ENCODE peak calls at places on chromosome 6, in six cellular contexts. One of them, this sample, is unnamed. For H3K27me3, the result is how much of the 10 kb centered on the place peaks cover.

GRCh38 chr6:157840776-157841175 is 17.7 kb downstream of the SNX9 start:
- DNase-seq in CD4-positive, CD25-positive, alpha-beta regulatory T cell: no peak
- DNase-seq in brain microvascular endothelial cell: peak
- DNase-seq in tibial nerve: no peak
- DNase-seq in left lung: no peak
- DNase-seq in Panc1: no peak
- DNase-seq in this sample: no peak

GRCh38 chr6:49300443-49300842 is 162.6 kb downstream of the MMUT start:
- DNase-seq in CD4-positive, CD25-positive, alpha-beta regulatory T cell: no peak
- DNase-seq in brain microvascular endothelial cell: no peak
- DNase-seq in tibial nerve: no peak
- DNase-seq in left lung: no peak
- DNase-seq in Panc1: no peak
- DNase-seq in this sample: no peak

GRCh38 chr6:113971786-113972185 is 838 bp upstream of the HDAC2 start:
- DNase-seq in CD4-positive, CD25-positive, alpha-beta regulatory T cell: no peak
- DNase-seq in brain microvascular endothelial cell: no peak
- DNase-seq in tibial nerve: no peak
- DNase-seq in left lung: no peak
- DNase-seq in Panc1: no peak
- DNase-seq in this sample: peak

GRCh38 chr6:63549076-63549475 is 23.2 kb upstream of the LOC128125822 start:
- DNase-seq in CD4-positive, CD25-positive, alpha-beta regulatory T cell: no peak
- DNase-seq in brain microvascular endothelial cell: no peak
- DNase-seq in tibial nerve: no peak
- DNase-seq in left lung: no peak
- DNase-seq in Panc1: no peak
- DNase-seq in this sample: no peak

GRCh38 chr6:44094403-44095242 is 32.6 kb downstream of the MRPL14 start:
- DNase-seq in CD4-positive, CD25-positive, alpha-beta regulatory T cell: no peak
- DNase-seq in brain microvascular endothelial cell: no peak
- DNase-seq in tibial nerve: no peak
- DNase-seq in left lung: no peak
- DNase-seq in Panc1: no peak
- DNase-seq in this sample: no peak

GRCh38 chr6:72784581-72784980 is 162.7 kb downstream of the KCNQ5 start:
- DNase-seq in CD4-positive, CD25-positive, alpha-beta regulatory T cell: no peak
- DNase-seq in brain microvascular endothelial cell: peak
- DNase-seq in tibial nerve: no peak
- DNase-seq in left lung: no peak
- DNase-seq in Panc1: no peak
- DNase-seq in this sample: no peak

GRCh38 chr6:54632984-54633565 is 213.5 kb upstream of the FAM83B start:
- DNase-seq in CD4-positive, CD25-positive, alpha-beta regulatory T cell: no peak
- DNase-seq in brain microvascular endothelial cell: no peak
- DNase-seq in tibial nerve: no peak
- DNase-seq in left lung: no peak
- DNase-seq in Panc1: no peak
- DNase-seq in this sample: no peak

GRCh38 chr6:143068001-143068400 is 7.3 kb downstream of the AIG1 start:
- DNase-seq in CD4-positive, CD25-positive, alpha-beta regulatory T cell: no peak
- DNase-seq in brain microvascular endothelial cell: no peak
- DNase-seq in tibial nerve: no peak
- DNase-seq in left lung: no peak
- DNase-seq in Panc1: no peak
- DNase-seq in this sample: no peak

GRCh38 chr6:39195792-39196385 is 33.4 kb downstream of the KCNK5 start:
- DNase-seq in CD4-positive, CD25-positive, alpha-beta regulatory T cell: no peak
- DNase-seq in brain microvascular endothelial cell: no peak
- DNase-seq in tibial nerve: no peak
- DNase-seq in left lung: no peak
- DNase-seq in Panc1: no peak
- DNase-seq in this sample: no peak

GRCh38 chr6:149217466-149217888 is 100.0 kb upstream of the TAB2 start:
- DNase-seq in CD4-positive, CD25-positive, alpha-beta regulatory T cell: no peak
- DNase-seq in brain microvascular endothelial cell: no peak
- DNase-seq in tibial nerve: no peak
- DNase-seq in left lung: no peak
- DNase-seq in Panc1: no peak
- DNase-seq in this sample: no peak

GRCh38 chr6:83883240-83883639 is 23.8 kb downstream of the CYB5R4 start:
- DNase-seq in CD4-positive, CD25-positive, alpha-beta regulatory T cell: no peak
- DNase-seq in brain microvascular endothelial cell: no peak
- DNase-seq in tibial nerve: no peak
- DNase-seq in left lung: no peak
- DNase-seq in Panc1: no peak
- DNase-seq in this sample: no peak

GRCh38 chr6:97644353-97644752 is 361.3 kb upstream of the MMS22L start:
- DNase-seq in CD4-positive, CD25-positive, alpha-beta regulatory T cell: no peak
- DNase-seq in brain microvascular endothelial cell: no peak
- DNase-seq in tibial nerve: no peak
- DNase-seq in left lung: no peak
- DNase-seq in Panc1: no peak
- DNase-seq in this sample: no peak

GRCh38 chr6:7100751-7101078 is 7.0 kb upstream of the RREB1 start:
- DNase-seq in CD4-positive, CD25-positive, alpha-beta regulatory T cell: no peak
- DNase-seq in brain microvascular endothelial cell: no peak
- DNase-seq in tibial nerve: no peak
- DNase-seq in left lung: no peak
- DNase-seq in Panc1: no peak
- DNase-seq in this sample: no peak

GRCh38 chr6:170187669-170188566 is 103.0 kb downstream of the DLL1 start:
- DNase-seq in CD4-positive, CD25-positive, alpha-beta regulatory T cell: no peak
- DNase-seq in brain microvascular endothelial cell: no peak
- DNase-seq in tibial nerve: peak
- DNase-seq in left lung: no peak
- DNase-seq in Panc1: no peak
- DNase-seq in this sample: no peak

GRCh38 chr6:95576621-95577316 is 566 bp upstream of the MANEA start:
- DNase-seq in CD4-positive, CD25-positive, alpha-beta regulatory T cell: peak
- DNase-seq in brain microvascular endothelial cell: no peak
- DNase-seq in tibial nerve: no peak
- DNase-seq in left lung: no peak
- DNase-seq in Panc1: no peak
- DNase-seq in this sample: no peak

GRCh38 chr6:24982231-24982630 is 46.5 kb upstream of the RIPOR2 start:
- DNase-seq in CD4-positive, CD25-positive, alpha-beta regulatory T cell: no peak
- DNase-seq in brain microvascular endothelial cell: no peak
- DNase-seq in tibial nerve: no peak
- DNase-seq in left lung: no peak
- DNase-seq in Panc1: no peak
- DNase-seq in this sample: no peak

GRCh38 chr6:4607026-4607704 is 169.0 kb upstream of the CDYL start:
- DNase-seq in CD4-positive, CD25-positive, alpha-beta regulatory T cell: no peak
- DNase-seq in brain microvascular endothelial cell: peak
- DNase-seq in tibial nerve: peak
- DNase-seq in left lung: no peak
- DNase-seq in Panc1: no peak
- DNase-seq in this sample: no peak

GRCh38 chr6:117167520-117168271 is 97.7 kb upstream of the VGLL2 start:
- DNase-seq in CD4-positive, CD25-positive, alpha-beta regulatory T cell: no peak
- DNase-seq in brain microvascular endothelial cell: no peak
- DNase-seq in tibial nerve: no peak
- DNase-seq in left lung: no peak
- DNase-seq in Panc1: no peak
- DNase-seq in this sample: no peak

GRCh38 chr6:89680150-89680549 is 41.6 kb upstream of the LYRM2 start:
- DNase-seq in CD4-positive, CD25-positive, alpha-beta regulatory T cell: no peak
- DNase-seq in brain microvascular endothelial cell: no peak
- DNase-seq in tibial nerve: no peak
- DNase-seq in left lung: no peak
- DNase-seq in Panc1: no peak
- DNase-seq in this sample: no peak

GRCh38 chr6:52995913-52996685 is 1.0 kb upstream of the GSTA4 start:
- DNase-seq in CD4-positive, CD25-positive, alpha-beta regulatory T cell: no peak
- DNase-seq in brain microvascular endothelial cell: peak
- DNase-seq in tibial nerve: peak
- DNase-seq in left lung: no peak
- DNase-seq in Panc1: peak
- DNase-seq in this sample: peak

GRCh38 chr6:130018830-130019795 is 732 bp downstream of the L3MBTL3 start:
- DNase-seq in CD4-positive, CD25-positive, alpha-beta regulatory T cell: peak
- DNase-seq in brain microvascular endothelial cell: no peak
- DNase-seq in tibial nerve: peak
- DNase-seq in left lung: peak
- DNase-seq in Panc1: no peak
- DNase-seq in this sample: no peak

GRCh38 chr6:90103056-90103793 is 193.4 kb downstream of the BACH2 start:
- DNase-seq in CD4-positive, CD25-positive, alpha-beta regulatory T cell: no peak
- DNase-seq in brain microvascular endothelial cell: no peak
- DNase-seq in tibial nerve: no peak
- DNase-seq in left lung: no peak
- DNase-seq in Panc1: no peak
- DNase-seq in this sample: no peak

GRCh38 chr6:41644297-41644879 is 6.1 kb downstream of the MDFI start:
- DNase-seq in CD4-positive, CD25-positive, alpha-beta regulatory T cell: no peak
- DNase-seq in brain microvascular endothelial cell: no peak
- DNase-seq in tibial nerve: no peak
- DNase-seq in left lung: no peak
- DNase-seq in Panc1: no peak
- DNase-seq in this sample: no peak

GRCh38 chr6:44367686-44368085 is 19.8 kb upstream of the CDC5L start:
- DNase-seq in CD4-positive, CD25-positive, alpha-beta regulatory T cell: no peak
- DNase-seq in brain microvascular endothelial cell: no peak
- DNase-seq in tibial nerve: no peak
- DNase-seq in left lung: no peak
- DNase-seq in Panc1: no peak
- DNase-seq in this sample: no peak

GRCh38 chr6:109512271-109512817 is 29.3 kb upstream of the ZBTB24 start:
- DNase-seq in CD4-positive, CD25-positive, alpha-beta regulatory T cell: no peak
- DNase-seq in brain microvascular endothelial cell: no peak
- DNase-seq in tibial nerve: no peak
- DNase-seq in left lung: no peak
- DNase-seq in Panc1: no peak
- DNase-seq in this sample: no peak

GRCh38 chr6:71745525-71745924 is 140.8 kb upstream of the RIMS1 start:
- DNase-seq in CD4-positive, CD25-positive, alpha-beta regulatory T cell: no peak
- DNase-seq in brain microvascular endothelial cell: no peak
- DNase-seq in tibial nerve: no peak
- DNase-seq in left lung: no peak
- DNase-seq in Panc1: no peak
- DNase-seq in this sample: no peak

GRCh38 chr6:126650931-126651330 is 311.0 kb downstream of the CENPW start:
- DNase-seq in CD4-positive, CD25-positive, alpha-beta regulatory T cell: no peak
- DNase-seq in brain microvascular endothelial cell: peak
- DNase-seq in tibial nerve: no peak
- DNase-seq in left lung: no peak
- DNase-seq in Panc1: no peak
- DNase-seq in this sample: no peak

GRCh38 chr6:25005010-25005409 is 69.2 kb upstream of the RIPOR2 start:
- DNase-seq in CD4-positive, CD25-positive, alpha-beta regulatory T cell: no peak
- DNase-seq in brain microvascular endothelial cell: no peak
- DNase-seq in tibial nerve: no peak
- DNase-seq in left lung: no peak
- DNase-seq in Panc1: no peak
- DNase-seq in this sample: no peak

GRCh38 chr6:87291879-87292278 is 30.5 kb upstream of the SMIM8 start:
- DNase-seq in CD4-positive, CD25-positive, alpha-beta regulatory T cell: no peak
- DNase-seq in brain microvascular endothelial cell: no peak
- DNase-seq in tibial nerve: no peak
- DNase-seq in left lung: no peak
- DNase-seq in Panc1: no peak
- DNase-seq in this sample: no peak

GRCh38 chr6:36841756-36842155 is 2.5 kb upstream of the CPNE5 start:
- DNase-seq in CD4-positive, CD25-positive, alpha-beta regulatory T cell: no peak
- DNase-seq in brain microvascular endothelial cell: no peak
- DNase-seq in tibial nerve: no peak
- DNase-seq in left lung: no peak
- DNase-seq in Panc1: no peak
- DNase-seq in this sample: no peak
- H3K27me3 ChIP-seq in CD4-positive, CD25-positive, alpha-beta regulatory T cell: under half
- H3K27me3 ChIP-seq in brain microvascular endothelial cell: under half
- H3K27me3 ChIP-seq in tibial nerve: under half
- H3K27me3 ChIP-seq in left lung: under half
- H3K27me3 ChIP-seq in Panc1: under half
- H3K27me3 ChIP-seq in this sample: under half

GRCh38 chr6:75608955-75609533 is 7.4 kb downstream of the SENP6 start:
- DNase-seq in CD4-positive, CD25-positive, alpha-beta regulatory T cell: no peak
- DNase-seq in brain microvascular endothelial cell: no peak
- DNase-seq in tibial nerve: no peak
- DNase-seq in left lung: no peak
- DNase-seq in Panc1: no peak
- DNase-seq in this sample: no peak
- H3K4me3 ChIP-seq in CD4-positive, CD25-positive, alpha-beta regulatory T cell: no peak
- H3K4me3 ChIP-seq in brain microvascular endothelial cell: no peak
- H3K4me3 ChIP-seq in tibial nerve: no peak
- H3K4me3 ChIP-seq in left lung: no peak
- H3K4me3 ChIP-seq in Panc1: no peak
- H3K4me3 ChIP-seq in this sample: no peak

GRCh38 chr6:35209081-35209480 is 4.7 kb upstream of the SCUBE3 start:
- DNase-seq in CD4-positive, CD25-positive, alpha-beta regulatory T cell: no peak
- DNase-seq in brain microvascular endothelial cell: no peak
- DNase-seq in tibial nerve: no peak
- DNase-seq in left lung: no peak
- DNase-seq in Panc1: no peak
- DNase-seq in this sample: no peak

GRCh38 chr6:35209622-35210289 is 4.0 kb upstream of the SCUBE3 start:
- DNase-seq in CD4-positive, CD25-positive, alpha-beta regulatory T cell: no peak
- DNase-seq in brain microvascular endothelial cell: no peak
- DNase-seq in tibial nerve: no peak
- DNase-seq in left lung: no peak
- DNase-seq in Panc1: no peak
- DNase-seq in this sample: no peak

GRCh38 chr6:35203680-35204079 is 10.1 kb upstream of the SCUBE3 start:
- DNase-seq in CD4-positive, CD25-positive, alpha-beta regulatory T cell: no peak
- DNase-seq in brain microvascular endothelial cell: no peak
- DNase-seq in tibial nerve: no peak
- DNase-seq in left lung: no peak
- DNase-seq in Panc1: no peak
- DNase-seq in this sample: no peak

GRCh38 chr6:35206346-35206745 is 7.4 kb upstream of the SCUBE3 start:
- DNase-seq in CD4-positive, CD25-positive, alpha-beta regulatory T cell: no peak
- DNase-seq in brain microvascular endothelial cell: no peak
- DNase-seq in tibial nerve: no peak
- DNase-seq in left lung: no peak
- DNase-seq in Panc1: no peak
- DNase-seq in this sample: no peak

DNA sequence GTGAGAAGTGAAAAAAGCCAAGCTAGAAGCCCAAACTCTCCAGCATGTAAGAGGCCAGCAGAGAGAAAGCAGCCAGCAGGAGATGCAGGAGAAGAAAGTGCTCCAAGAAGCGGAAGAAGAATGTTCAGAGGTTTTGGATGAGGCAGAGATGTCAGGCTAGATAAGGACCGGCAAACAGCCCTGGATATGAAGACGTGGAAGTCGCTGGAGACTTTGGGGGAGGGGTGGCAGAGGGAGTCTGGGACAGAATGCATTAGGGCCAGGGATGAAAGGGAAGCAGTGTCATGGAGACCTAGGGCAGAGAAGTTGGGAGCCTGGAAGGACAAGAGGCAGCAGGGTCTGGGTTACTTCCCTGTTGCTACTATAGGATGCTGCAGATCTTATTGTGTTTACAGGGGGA is 5.3 kb upstream of the SCUBE3 start:
- DNase-seq in CD4-positive, CD25-positive, alpha-beta regulatory T cell: no peak
- DNase-seq in brain microvascular endothelial cell: no peak
- DNase-seq in tibial nerve: no peak
- DNase-seq in left lung: no peak
- DNase-seq in Panc1: no peak
- DNase-seq in this sample: no peak
- H3K27me3 ChIP-seq in CD4-positive, CD25-positive, alpha-beta regulatory T cell: under half
- H3K27me3 ChIP-seq in brain microvascular endothelial cell: under half
- H3K27me3 ChIP-seq in tibial nerve: under half
- H3K27me3 ChIP-seq in left lung: under half
- H3K27me3 ChIP-seq in Panc1: under half
- H3K27me3 ChIP-seq in this sample: under half

GRCh38 chr6:34532230-34532629 is 23.9 kb downstream of the SPDEF start:
- DNase-seq in CD4-positive, CD25-positive, alpha-beta regulatory T cell: no peak
- DNase-seq in brain microvascular endothelial cell: no peak
- DNase-seq in tibial nerve: no peak
- DNase-seq in left lung: no peak
- DNase-seq in Panc1: no peak
- DNase-seq in this sample: no peak
- H3K4me3 ChIP-seq in CD4-positive, CD25-positive, alpha-beta regulatory T cell: no peak
- H3K4me3 ChIP-seq in brain microvascular endothelial cell: peak
- H3K4me3 ChIP-seq in tibial nerve: peak
- H3K4me3 ChIP-seq in left lung: no peak
- H3K4me3 ChIP-seq in Panc1: no peak
- H3K4me3 ChIP-seq in this sample: no peak